ENCODE peak calls at places on chromosome 7, in eight cellular contexts. One of them, this sample, is unnamed.

GRCh38 chr7:51162724-51163329 is 153.8 kb downstream of the COBL start:
- DNase-seq in psoas muscle: no peak
- DNase-seq in activated T-cell treated with anti-CD3 and anti-CD28 coated beads for 1 hour: peak
- DNase-seq in NB4: peak
- DNase-seq in MM.1S: peak
- DNase-seq in COR-L47: peak
- DNase-seq in NCI-H1417 treated with DMSO at 0.1 percent for 48 hours: no peak
- DNase-seq in KBM-7: peak
- DNase-seq in this sample: peak

GRCh38 chr7:19538036-19538435 is 170.8 kb downstream of the POLR1F start:
- DNase-seq in psoas muscle: no peak
- DNase-seq in activated T-cell treated with anti-CD3 and anti-CD28 coated beads for 1 hour: no peak
- DNase-seq in NB4: no peak
- DNase-seq in NCI-H1417 treated with DMSO at 0.1 percent for 48 hours: no peak
- DNase-seq in KBM-7: no peak
- DNase-seq in MM.1S: no peak
- DNase-seq in COR-L47: no peak
- DNase-seq in this sample: no peak

GRCh38 chr7:85750454-85750949 is 563.6 kb upstream of the SEMA3D start:
- DNase-seq in MM.1S: peak
- DNase-seq in psoas muscle: no peak
- DNase-seq in NCI-H1417 treated with DMSO at 0.1 percent for 48 hours: no peak
- DNase-seq in activated T-cell treated with anti-CD3 and anti-CD28 coated beads for 1 hour: no peak
- DNase-seq in NB4: peak
- DNase-seq in COR-L47: peak
- DNase-seq in KBM-7: peak
- DNase-seq in this sample: peak

GRCh38 chr7:155214328-155214986 is 83.2 kb upstream of the INSIG1 start:
- DNase-seq in MM.1S: no peak
- DNase-seq in NB4: no peak
- DNase-seq in NCI-H1417 treated with DMSO at 0.1 percent for 48 hours: no peak
- DNase-seq in COR-L47: peak
- DNase-seq in psoas muscle: no peak
- DNase-seq in activated T-cell treated with anti-CD3 and anti-CD28 coated beads for 1 hour: no peak
- DNase-seq in KBM-7: no peak
- DNase-seq in this sample: no peak

GRCh38 chr7:2638224-2638991 is 6.6 kb downstream of the TTYH3 start:
- DNase-seq in KBM-7: no peak
- DNase-seq in psoas muscle: peak
- DNase-seq in NCI-H1417 treated with DMSO at 0.1 percent for 48 hours: no peak
- DNase-seq in NB4: no peak
- DNase-seq in COR-L47: no peak
- DNase-seq in MM.1S: no peak
- DNase-seq in activated T-cell treated with anti-CD3 and anti-CD28 coated beads for 1 hour: no peak
- DNase-seq in this sample: no peak

GRCh38 chr7:75662579-75663301 is 76.0 kb downstream of the HIP1 start:
- DNase-seq in NB4: no peak
- DNase-seq in psoas muscle: no peak
- DNase-seq in COR-L47: no peak
- DNase-seq in KBM-7: no peak
- DNase-seq in activated T-cell treated with anti-CD3 and anti-CD28 coated beads for 1 hour: no peak
- DNase-seq in NCI-H1417 treated with DMSO at 0.1 percent for 48 hours: no peak
- DNase-seq in MM.1S: peak
- DNase-seq in this sample: no peak

GRCh38 chr7:6277476-6277875 is 5.1 kb upstream of the CYTH3 start:
- DNase-seq in NB4: no peak
- DNase-seq in KBM-7: no peak
- DNase-seq in NCI-H1417 treated with DMSO at 0.1 percent for 48 hours: no peak
- DNase-seq in psoas muscle: no peak
- DNase-seq in COR-L47: no peak
- DNase-seq in activated T-cell treated with anti-CD3 and anti-CD28 coated beads for 1 hour: no peak
- DNase-seq in MM.1S: no peak
- DNase-seq in this sample: no peak

GRCh38 chr7:76133839-76134238 is 67.9 kb upstream of the SRRM3 start:
- DNase-seq in KBM-7: peak
- DNase-seq in NCI-H1417 treated with DMSO at 0.1 percent for 48 hours: no peak
- DNase-seq in NB4: peak
- DNase-seq in psoas muscle: no peak
- DNase-seq in activated T-cell treated with anti-CD3 and anti-CD28 coated beads for 1 hour: no peak
- DNase-seq in MM.1S: no peak
- DNase-seq in COR-L47: no peak
- DNase-seq in this sample: no peak

GRCh38 chr7:45606050-45606449 is 31.9 kb downstream of the ADCY1 start:
- DNase-seq in COR-L47: no peak
- DNase-seq in NB4: no peak
- DNase-seq in NCI-H1417 treated with DMSO at 0.1 percent for 48 hours: no peak
- DNase-seq in MM.1S: no peak
- DNase-seq in psoas muscle: no peak
- DNase-seq in KBM-7: no peak
- DNase-seq in activated T-cell treated with anti-CD3 and anti-CD28 coated beads for 1 hour: no peak
- DNase-seq in this sample: no peak

GRCh38 chr7:25949672-25950487 is 202.1 kb upstream of the NFE2L3 start:
- DNase-seq in psoas muscle: no peak
- DNase-seq in KBM-7: peak
- DNase-seq in activated T-cell treated with anti-CD3 and anti-CD28 coated beads for 1 hour: no peak
- DNase-seq in NCI-H1417 treated with DMSO at 0.1 percent for 48 hours: no peak
- DNase-seq in MM.1S: peak
- DNase-seq in COR-L47: no peak
- DNase-seq in NB4: peak
- DNase-seq in this sample: no peak

GRCh38 chr7:155183655-155184054 is 113.5 kb downstream of the HTR5A start:
- DNase-seq in COR-L47: no peak
- DNase-seq in NCI-H1417 treated with DMSO at 0.1 percent for 48 hours: no peak
- DNase-seq in KBM-7: no peak
- DNase-seq in activated T-cell treated with anti-CD3 and anti-CD28 coated beads for 1 hour: no peak
- DNase-seq in psoas muscle: no peak
- DNase-seq in MM.1S: no peak
- DNase-seq in NB4: no peak
- DNase-seq in this sample: no peak

GRCh38 chr7:157113607-157114006 is 25.1 kb upstream of the UBE3C start:
- DNase-seq in KBM-7: no peak
- DNase-seq in NCI-H1417 treated with DMSO at 0.1 percent for 48 hours: no peak
- DNase-seq in psoas muscle: no peak
- DNase-seq in MM.1S: no peak
- DNase-seq in activated T-cell treated with anti-CD3 and anti-CD28 coated beads for 1 hour: no peak
- DNase-seq in COR-L47: no peak
- DNase-seq in NB4: no peak
- DNase-seq in this sample: no peak

GRCh38 chr7:34946486-34946885 is 90.8 kb downstream of the DPY19L1 start:
- DNase-seq in KBM-7: no peak
- DNase-seq in NB4: no peak
- DNase-seq in activated T-cell treated with anti-CD3 and anti-CD28 coated beads for 1 hour: no peak
- DNase-seq in COR-L47: no peak
- DNase-seq in NCI-H1417 treated with DMSO at 0.1 percent for 48 hours: no peak
- DNase-seq in psoas muscle: no peak
- DNase-seq in MM.1S: no peak
- DNase-seq in this sample: no peak

GRCh38 chr7:115060095-115060830 is 138.4 kb downstream of the MDFIC start:
- DNase-seq in NB4: peak
- DNase-seq in COR-L47: no peak
- DNase-seq in MM.1S: no peak
- DNase-seq in NCI-H1417 treated with DMSO at 0.1 percent for 48 hours: no peak
- DNase-seq in KBM-7: no peak
- DNase-seq in activated T-cell treated with anti-CD3 and anti-CD28 coated beads for 1 hour: no peak
- DNase-seq in psoas muscle: no peak
- DNase-seq in this sample: no peak

GRCh38 chr7:132295198-132295597 is 281.1 kb downstream of the PLXNA4 start:
- DNase-seq in NCI-H1417 treated with DMSO at 0.1 percent for 48 hours: no peak
- DNase-seq in MM.1S: no peak
- DNase-seq in COR-L47: no peak
- DNase-seq in NB4: no peak
- DNase-seq in psoas muscle: no peak
- DNase-seq in KBM-7: no peak
- DNase-seq in activated T-cell treated with anti-CD3 and anti-CD28 coated beads for 1 hour: no peak
- DNase-seq in this sample: peak

GRCh38 chr7:80724249-80724871 is 85.9 kb downstream of the CD36 start:
- DNase-seq in COR-L47: no peak
- DNase-seq in activated T-cell treated with anti-CD3 and anti-CD28 coated beads for 1 hour: no peak
- DNase-seq in psoas muscle: no peak
- DNase-seq in KBM-7: no peak
- DNase-seq in NCI-H1417 treated with DMSO at 0.1 percent for 48 hours: no peak
- DNase-seq in NB4: no peak
- DNase-seq in MM.1S: no peak
- DNase-seq in this sample: no peak

GRCh38 chr7:127473409-127473808 is 80.9 kb upstream of the ZNF800 start:
- DNase-seq in activated T-cell treated with anti-CD3 and anti-CD28 coated beads for 1 hour: no peak
- DNase-seq in KBM-7: no peak
- DNase-seq in psoas muscle: no peak
- DNase-seq in NB4: peak
- DNase-seq in MM.1S: no peak
- DNase-seq in NCI-H1417 treated with DMSO at 0.1 percent for 48 hours: no peak
- DNase-seq in COR-L47: peak
- DNase-seq in this sample: no peak

GRCh38 chr7:2641406-2642393 is 9.9 kb downstream of the TTYH3 start:
- DNase-seq in activated T-cell treated with anti-CD3 and anti-CD28 coated beads for 1 hour: no peak
- DNase-seq in MM.1S: no peak
- DNase-seq in psoas muscle: peak
- DNase-seq in COR-L47: no peak
- DNase-seq in NB4: peak
- DNase-seq in KBM-7: peak
- DNase-seq in NCI-H1417 treated with DMSO at 0.1 percent for 48 hours: no peak
- DNase-seq in this sample: peak

GRCh38 chr7:18978108-18978495 is 139.3 kb downstream of the TWIST1 start:
- DNase-seq in NB4: no peak
- DNase-seq in psoas muscle: no peak
- DNase-seq in MM.1S: no peak
- DNase-seq in NCI-H1417 treated with DMSO at 0.1 percent for 48 hours: no peak
- DNase-seq in KBM-7: no peak
- DNase-seq in COR-L47: no peak
- DNase-seq in activated T-cell treated with anti-CD3 and anti-CD28 coated beads for 1 hour: no peak
- DNase-seq in this sample: peak

GRCh38 chr7:158695726-158696452 is 8.7 kb downstream of the NCAPG2 start:
- DNase-seq in COR-L47: peak
- DNase-seq in activated T-cell treated with anti-CD3 and anti-CD28 coated beads for 1 hour: peak
- DNase-seq in NB4: peak
- DNase-seq in KBM-7: peak
- DNase-seq in psoas muscle: no peak
- DNase-seq in MM.1S: no peak
- DNase-seq in NCI-H1417 treated with DMSO at 0.1 percent for 48 hours: no peak
- DNase-seq in this sample: peak

GRCh38 chr7:65840446-65840845 is 32.4 kb upstream of the VKORC1L1 start:
- DNase-seq in NB4: peak
- DNase-seq in activated T-cell treated with anti-CD3 and anti-CD28 coated beads for 1 hour: no peak
- DNase-seq in NCI-H1417 treated with DMSO at 0.1 percent for 48 hours: no peak
- DNase-seq in COR-L47: no peak
- DNase-seq in psoas muscle: no peak
- DNase-seq in KBM-7: no peak
- DNase-seq in MM.1S: no peak
- DNase-seq in this sample: no peak

This sample was measured in dermis microvascular lymphatic vessel endothelial cell.